ENCODE peak calls at places on chromosomes 3 and 15, in seven cellular contexts. B is ovary; P is heart right ventricle; N is adrenal gland; X is endodermal cell; A is CD8-positive, alpha-beta T cell; Y is gastrocnemius medialis. O is an unnamed sample.

GRCh38 chr3:36893137-36893557 is 51.7 kb downstream of the TRANK1 start:
- DNase-seq in B (no peak), P (peak; percentile 71), N (peak; percentile 51), X (no peak), A (no peak), Y (no peak), O (peak; percentile 75)

GRCh38 chr15:88257311-88257901 is 867 bp upstream of the NTRK3 start:
- DNase-seq in B (no peak), P (no peak), N (no peak), X (peak; percentile 72), A (no peak), Y (no peak), O (no peak)

GRCh38 chr3:167728176-167728575 is 6.5 kb downstream of the PDCD10 start:
- DNase-seq in B (no peak), P (no peak), N (no peak), X (no peak), A (no peak), Y (no peak), O (no peak)

GRCh38 chr3:197960694-197961581 is 921 bp downstream of the LMLN start:
- DNase-seq in B (no peak), P (peak; percentile 32), N (no peak), X (no peak), A (no peak), Y (no peak), O (peak; percentile 72)

GRCh38 chr3:104519968-104520655 is 846.6 kb upstream of the ALCAM start:
- DNase-seq in B (no peak), P (no peak), N (no peak), X (no peak), A (no peak), Y (no peak), O (no peak)

GRCh38 chr3:172014145-172014544 is 25.2 kb upstream of the FNDC3B start:
- DNase-seq in B (no peak), P (no peak), N (no peak), X (no peak), A (no peak), Y (no peak), O (no peak)

GRCh38 chr15:62067448-62068044 is 769 bp downstream of the C2CD4A start:
- DNase-seq in B (peak; percentile 12), P (no peak), N (peak; percentile 35), X (peak; percentile 77), A (peak; percentile 49), Y (no peak), O (no peak)

GRCh38 chr3:97439373-97439772 is 325.2 kb upstream of the ARL6 start:
- DNase-seq in B (no peak), P (no peak), N (no peak), X (no peak), A (no peak), Y (no peak), O (no peak)

GRCh38 chr3:146493221-146493620 is 23.9 kb upstream of the PLSCR2 start:
- DNase-seq in B (no peak), P (no peak), N (no peak), X (no peak), A (no peak), Y (no peak), O (no peak)

GRCh38 chr15:40633178-40633577 is 39.1 kb downstream of the KNL1 start:
- DNase-seq in B (no peak), P (no peak), N (no peak), X (no peak), A (no peak), Y (no peak), O (no peak)

GRCh38 chr3:60696559-60697125 is 554.6 kb downstream of the FHIT start:
- DNase-seq in B (no peak), P (no peak), N (peak; percentile 23), X (no peak), A (no peak), Y (no peak), O (no peak)

GRCh38 chr15:101266787-101267186 is 10.5 kb downstream of the SELENOS start:
- DNase-seq in B (no peak), P (no peak), N (no peak), X (peak; percentile 48), A (no peak), Y (no peak), O (no peak)

GRCh38 chr3:45972534-45973402 is 22.9 kb downstream of the FYCO1 start:
- DNase-seq in B (peak; percentile 53), P (no peak), N (peak; percentile 56), X (no peak), A (no peak), Y (peak; percentile 62), O (no peak)

GRCh38 chr3:45978348-45978747 is 17.3 kb downstream of the FYCO1 start:
- DNase-seq in B (no peak), P (no peak), N (no peak), X (no peak), A (peak; percentile 66), Y (no peak), O (no peak)

GRCh38 chr3:45975696-45976095 is 19.9 kb downstream of the FYCO1 start:
- DNase-seq in B (no peak), P (no peak), N (no peak), X (no peak), A (no peak), Y (no peak), O (no peak)

GRCh38 chr3:45976191-45977091 is 19.2 kb downstream of the FYCO1 start:
- DNase-seq in B (no peak), P (no peak), N (no peak), X (no peak), A (peak; percentile 62), Y (peak; percentile 63), O (no peak)

GRCh38 chr3:45974686-45975085 is 20.9 kb downstream of the FYCO1 start:
- DNase-seq in B (no peak), P (no peak), N (no peak), X (no peak), A (no peak), Y (no peak), O (no peak)
- H3K4me1 ChIP-seq in B (peaks cover 4% of the 10 kb centered on the region), P (no peaks in the 10 kb centered on the region), N (peaks cover 21% of the 10 kb centered on the region), X (no peaks in the 10 kb centered on the region), A (peaks cover 50% of the 10 kb centered on the region), Y (peaks cover 84% of the 10 kb centered on the region), O (no peaks in the 10 kb centered on the region)

GRCh38 chr3:137347817-137348368 is 390.1 kb downstream of the IL20RB start:
- DNase-seq in B (no peak), P (no peak), N (no peak), X (peak; percentile 37), A (no peak), Y (no peak), O (no peak)
- TF ChIP-seq CTCF in B (no peak), P (no peak), N (no peak), X (no peak), A (no peak), Y (no peak), O (no peak)

GRCh38 chr3:141401584-141402475 is 33.5 kb downstream of the ZBTB38 start:
- DNase-seq in B (peak; percentile 44), P (no peak), N (peak; percentile 56), X (peak; percentile 84), A (no peak), Y (no peak), O (no peak)

GRCh38 chr3:141399979-141400971 is 32.0 kb downstream of the ZBTB38 start:
- DNase-seq in B (no peak), P (no peak), N (no peak), X (no peak), A (no peak), Y (no peak), O (no peak)

GRCh38 chr3:141403576-141403975 is 35.3 kb downstream of the ZBTB38 start:
- DNase-seq in B (no peak), P (no peak), N (no peak), X (no peak), A (no peak), Y (no peak), O (no peak)

GRCh38 chr3:141401095-141401494 is 32.8 kb downstream of the ZBTB38 start:
- DNase-seq in B (no peak), P (no peak), N (no peak), X (no peak), A (no peak), Y (no peak), O (no peak)

GRCh38 chr3:141402476-141403171 is 34.3 kb downstream of the ZBTB38 start:
- DNase-seq in B (peak; percentile 69), P (peak; percentile 81), N (peak; percentile 87), X (peak; percentile 87), A (peak; percentile 80), Y (peak; percentile 47), O (peak; percentile 71)
- H3K4me1 ChIP-seq in B (peaks cover 20% of the 10 kb centered on the region), P (peaks cover 76% of the 10 kb centered on the region), N (peaks cover 75% of the 10 kb centered on the region), X (peaks cover 4% of the 10 kb centered on the region), A (peaks cover 25% of the 10 kb centered on the region), Y (peaks cover 37% of the 10 kb centered on the region), O (no peaks in the 10 kb centered on the region)

DNA sequence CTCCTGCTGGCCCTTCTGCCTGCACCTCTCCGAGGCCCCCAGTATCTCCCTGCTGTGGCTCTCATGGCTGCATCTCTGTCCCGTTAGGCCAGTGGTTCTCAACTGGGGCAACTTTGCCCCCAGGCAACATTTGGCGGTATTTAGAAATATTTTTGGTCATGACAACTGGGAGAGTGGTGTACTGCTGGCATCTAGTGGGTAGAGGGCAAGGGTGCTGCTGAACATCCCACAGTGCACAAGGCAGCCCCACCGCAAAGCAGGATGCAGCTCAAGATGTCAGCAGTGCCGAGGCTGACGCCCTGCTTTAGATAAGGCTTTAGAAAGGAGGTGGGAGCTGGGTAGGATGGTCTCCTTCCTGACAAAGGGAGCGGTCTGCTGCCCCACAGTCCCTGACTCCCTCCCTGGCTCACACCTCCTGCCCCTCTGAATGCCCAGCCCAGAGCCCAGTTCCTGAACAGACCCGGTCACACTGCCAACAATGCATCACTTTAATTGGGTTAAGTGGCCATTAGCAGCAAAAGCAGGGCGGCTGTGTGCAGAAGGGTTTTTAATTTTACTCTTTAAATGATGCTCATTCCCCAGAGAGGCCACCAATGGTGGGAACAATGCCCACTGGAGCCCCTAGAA is 68.8 kb upstream of the TMEM115 start:
- DNase-seq in B (no peak), P (no peak), N (no peak), X (no peak), A (peak; percentile 54), Y (no peak), O (no peak)
- TF ChIP-seq CTCF in B (no peak), P (no peak), N (no peak), X (no peak), A (no peak), Y (no peak), O (no peak)

DNA sequence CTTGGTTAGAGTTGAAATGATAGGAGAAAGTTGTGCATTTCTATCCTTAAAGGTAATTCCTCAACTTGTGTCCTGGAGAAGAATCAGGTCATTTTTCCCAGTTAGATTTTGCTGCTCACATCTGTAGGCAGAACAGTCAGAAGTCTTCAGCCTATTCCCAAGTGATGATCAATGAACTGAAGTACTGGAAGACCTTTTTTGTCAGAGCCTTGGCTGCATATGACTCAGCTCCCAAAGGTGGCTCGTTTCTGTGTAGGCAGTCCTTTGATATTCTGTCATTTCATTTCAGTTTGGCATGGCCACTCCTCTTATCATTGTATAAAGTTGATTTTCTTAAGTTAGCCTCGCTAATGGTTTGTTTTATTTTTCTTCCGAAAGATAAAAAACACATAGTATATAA is 90.7 kb downstream of the KLHL25 start:
- DNase-seq in B (no peak), P (no peak), N (peak; percentile 39), X (no peak), A (no peak), Y (no peak), O (no peak)
- H3K4me1 ChIP-seq in B (peaks cover 25% of the 10 kb centered on the region), P (peaks cover 80% of the 10 kb centered on the region), N (peaks cover 68% of the 10 kb centered on the region), X (peaks cover 18% of the 10 kb centered on the region), A (peaks cover 77% of the 10 kb centered on the region), Y (peaks cover 72% of the 10 kb centered on the region), O (no peaks in the 10 kb centered on the region)

DNA sequence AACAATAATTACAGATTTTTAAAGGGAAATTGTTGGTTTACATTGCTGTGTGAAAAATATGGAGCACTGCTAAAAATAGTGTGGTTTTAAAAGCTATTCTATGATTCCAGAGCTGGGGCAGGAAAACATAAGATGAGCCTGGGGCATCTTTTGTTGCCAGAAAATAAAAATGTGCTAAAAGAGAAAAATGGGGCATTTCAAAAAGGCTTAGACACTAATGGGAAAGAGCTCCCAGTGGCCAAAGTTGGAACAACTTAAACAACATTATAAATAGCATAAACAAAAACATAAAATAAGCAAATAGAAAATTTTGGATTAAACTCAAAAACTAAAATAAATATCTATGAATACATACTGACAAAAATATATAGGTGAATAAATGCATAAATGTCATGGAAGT is 478.9 kb downstream of the NLGN1 start:
- DNase-seq in B (no peak), P (no peak), N (no peak), X (no peak), A (no peak), Y (no peak), O (no peak)
- TF ChIP-seq CTCF in B (no peak), P (no peak), N (no peak), X (peak; percentile 68), A (no peak), Y (no peak), O (peak; percentile 21)